ENCODE peak calls at places on chromosomes 7 and 10, in four cellular contexts. L is activated naive CD8-positive, alpha-beta T cell treated with anti-CD3 and anti-CD28 coated beads, Interleukin-2, amount 10 ng/mL, durations not matched to agents 7 days and 5 days; E is activated CD8-positive, alpha-beta T cell treated with anti-CD3 and anti-CD28 coated beads, Interleukin-2, amount 10 ng/mL, durations not matched to agents 7 days and 5 days; I is GM12878. C is an unnamed sample.

GRCh38 chr7:101235050-101235449 is 2.6 kb downstream of the CLDN15 start:
- ATAC-seq in E (no peak), L (no peak), I (peak), C (no peak)

GRCh38 chr7:3725660-3726059 is 424.6 kb downstream of the SDK1 start:
- ATAC-seq in L (no peak), E (no peak), I (no peak), C (no peak)

GRCh38 chr10:121312582-121312981 is 285.7 kb downstream of the FGFR2 start:
- ATAC-seq in L (no peak), E (no peak), I (no peak), C (no peak)

GRCh38 chr10:5365940-5366339 is 1.2 kb downstream of the UCN3 start:
- ATAC-seq in E (no peak), I (no peak), L (no peak), C (no peak)

GRCh38 chr10:49457686-49458085 is 61.8 kb upstream of the DRGX start:
- ATAC-seq in E (no peak), I (no peak), L (no peak), C (no peak)

GRCh38 chr7:131103997-131104396 is 223.7 kb upstream of the MKLN1 start:
- ATAC-seq in I (no peak), L (no peak), E (no peak), C (no peak)

GRCh38 chr10:48251152-48251524 is 23.4 kb downstream of the FRMPD2 start:
- ATAC-seq in E (no peak), I (peak), L (no peak), C (no peak)

GRCh38 chr10:33215635-33216034 is 118.8 kb downstream of the NRP1 start:
- ATAC-seq in I (no peak), E (no peak), L (no peak), C (no peak)